ENCODE peak calls at places on chromosomes 3 and 15, in ten cellular contexts. M is psoas muscle, T is pancreas, N is cardiac muscle cell, F is uterus, I is Peyer's patch, Q is upper lobe of right lung, G is IMR-90, V is lower lobe of right lung, S is mesendoderm. H is an unnamed sample. For H3K4me1, the result is how much of the 10 kb centered on the place peaks cover.

GRCh38 chr3:110493752-110494151 is 577.9 kb upstream of the NECTIN3 start:
- DNase-seq in M (no peak), T (no peak), N (no peak), F (no peak), I (no peak), Q (no peak), G (no peak), V (no peak), S (no peak), H (no peak)

GRCh38 chr3:12303532-12303931 is 14.7 kb downstream of the PPARG start:
- DNase-seq in M (no peak), T (no peak), N (peak), F (no peak), I (no peak), Q (no peak), G (peak), V (no peak), S (no peak), H (no peak)

GRCh38 chr3:42180901-42181300 is 85.1 kb downstream of the CCK start:
- DNase-seq in M (no peak), T (no peak), N (no peak), F (no peak), I (no peak), Q (no peak), G (no peak), V (no peak), S (no peak), H (no peak)

GRCh38 chr3:58237940-58238681 is 519 bp downstream of the ABHD6 start:
- DNase-seq in M (peak), T (peak), N (no peak), F (peak), I (peak), Q (peak), G (peak), V (peak), S (peak), H (peak)

GRCh38 chr15:90412356-90413194 is 24.5 kb downstream of the IQGAP1 start:
- DNase-seq in M (no peak), T (no peak), N (peak), F (no peak), I (no peak), Q (no peak), G (peak), V (peak), S (peak), H (no peak)

GRCh38 chr3:88433572-88433971 is 283.8 kb downstream of the C3orf38 start:
- DNase-seq in M (no peak), T (no peak), N (no peak), F (no peak), I (no peak), Q (no peak), G (no peak), V (no peak), S (no peak), H (no peak)

GRCh38 chr15:100778831-100779288 is 100.8 kb upstream of the ALDH1A3 start:
- DNase-seq in M (no peak), T (no peak), N (no peak), F (peak), I (peak), Q (peak), G (no peak), V (no peak), S (no peak), H (peak)

GRCh38 chr3:39971450-39972081 is 162.2 kb downstream of the MYRIP start:
- DNase-seq in M (no peak), T (no peak), N (no peak), F (no peak), I (no peak), Q (no peak), G (no peak), V (no peak), S (no peak), H (no peak)

GRCh38 chr15:45594835-45595530 is 7.8 kb downstream of the BLOC1S6 start:
- DNase-seq in M (no peak), T (no peak), N (no peak), F (no peak), I (no peak), Q (no peak), G (no peak), V (no peak), S (no peak), H (no peak)

GRCh38 chr15:98865397-98866339 is 141.9 kb downstream of the PGPEP1L start:
- DNase-seq in M (peak), T (peak), N (peak), F (peak), I (peak), Q (peak), G (peak), V (peak), S (no peak), H (peak)

GRCh38 chr3:48565591-48566400 is 2.2 kb upstream of the UCN2 start:
- DNase-seq in M (no peak), T (no peak), N (peak), F (no peak), I (no peak), Q (no peak), G (peak), V (no peak), S (no peak), H (no peak)

GRCh38 chr15:65194826-65195541 is 9.8 kb upstream of the CLPX start:
- DNase-seq in M (peak), T (no peak), N (peak), F (peak), I (no peak), Q (no peak), G (no peak), V (no peak), S (no peak), H (no peak)

GRCh38 chr3:146948985-146949384 is 343.8 kb upstream of the PLSCR5 start:
- DNase-seq in M (no peak), T (no peak), N (no peak), F (no peak), I (no peak), Q (no peak), G (no peak), V (no peak), S (no peak), H (no peak)

GRCh38 chr15:68337826-68338225 is 60.3 kb downstream of the FEM1B start:
- DNase-seq in M (no peak), T (no peak), N (no peak), F (peak), I (no peak), Q (no peak), G (no peak), V (no peak), S (no peak), H (no peak)

GRCh38 chr3:19474169-19474568 is 325.9 kb downstream of the KCNH8 start:
- DNase-seq in M (no peak), T (no peak), N (no peak), F (no peak), I (no peak), Q (no peak), G (no peak), V (no peak), S (no peak), H (no peak)

GRCh38 chr3:134627831-134628230 is 23.0 kb downstream of the KY start:
- DNase-seq in M (no peak), T (no peak), N (peak), F (no peak), I (no peak), Q (no peak), G (peak), V (no peak), S (no peak), H (no peak)

GRCh38 chr15:82851981-82852511 is 42.6 kb downstream of the WHAMM start:
- DNase-seq in M (no peak), T (no peak), N (no peak), F (no peak), I (no peak), Q (no peak), G (peak), V (no peak), S (no peak), H (peak)

GRCh38 chr3:148737104-148737525 is 39.4 kb downstream of the AGTR1 start:
- DNase-seq in M (no peak), T (no peak), N (peak), F (peak), I (no peak), Q (no peak), G (peak), V (no peak), S (no peak), H (no peak)

GRCh38 chr15:44873103-44873502 is 83.4 kb upstream of the TERB2 start:
- DNase-seq in M (no peak), T (no peak), N (no peak), F (no peak), I (no peak), Q (no peak), G (no peak), V (no peak), S (no peak), H (no peak)

GRCh38 chr15:81256916-81257315 is 60.2 kb downstream of the IL16 start:
- DNase-seq in M (no peak), T (no peak), N (peak), F (no peak), I (no peak), Q (no peak), G (peak), V (no peak), S (peak), H (no peak)

GRCh38 chr3:150168694-150169093 is 198.0 kb upstream of the PFN2 start:
- DNase-seq in M (peak), T (peak), N (peak), F (peak), I (no peak), Q (no peak), G (peak), V (no peak), S (no peak), H (no peak)

GRCh38 chr3:134197681-134198261 is 52.9 kb downstream of the RYK start:
- DNase-seq in M (no peak), T (no peak), N (peak), F (no peak), I (no peak), Q (no peak), G (peak), V (no peak), S (peak), H (no peak)

GRCh38 chr3:178562143-178562868 is 26.1 kb downstream of the KCNMB2 start:
- DNase-seq in M (no peak), T (no peak), N (peak), F (no peak), I (no peak), Q (no peak), G (no peak), V (no peak), S (peak), H (no peak)

GRCh38 chr3:101325393-101326134 is 5.2 kb upstream of the IMPG2 start:
- DNase-seq in M (no peak), T (no peak), N (no peak), F (no peak), I (no peak), Q (no peak), G (no peak), V (no peak), S (no peak), H (no peak)

GRCh38 chr15:66369773-66370651 is 13.5 kb upstream of the TIPIN start:
- DNase-seq in M (no peak), T (no peak), N (peak), F (no peak), I (no peak), Q (no peak), G (peak), V (no peak), S (peak), H (no peak)

GRCh38 chr15:67825880-67826716 is 789 bp downstream of the SKOR1 start:
- DNase-seq in M (peak), T (no peak), N (no peak), F (no peak), I (peak), Q (no peak), G (no peak), V (no peak), S (no peak), H (no peak)

GRCh38 chr3:190319660-190320059 is 2.6 kb downstream of the CLDN1 start:
- DNase-seq in M (no peak), T (peak), N (no peak), F (no peak), I (no peak), Q (no peak), G (peak), V (no peak), S (no peak), H (no peak)

GRCh38 chr3:138941259-138941885 is 5.6 kb downstream of the FOXL2 start:
- DNase-seq in M (no peak), T (no peak), N (peak), F (no peak), I (peak), Q (no peak), G (peak), V (no peak), S (peak), H (no peak)

GRCh38 chr15:37166402-37166801 is 66.1 kb upstream of the MEIS2 start:
- DNase-seq in M (no peak), T (no peak), N (no peak), F (no peak), I (no peak), Q (no peak), G (no peak), V (no peak), S (no peak), H (no peak)

GRCh38 chr3:53145109-53146077 is 15.2 kb upstream of the RFT1 start:
- DNase-seq in M (no peak), T (peak), N (no peak), F (no peak), I (peak), Q (no peak), G (peak), V (no peak), S (no peak), H (no peak)

GRCh38 chr3:101809178-101810022 is 30.4 kb downstream of the NXPE3 start:
- DNase-seq in M (no peak), T (no peak), N (peak), F (no peak), I (no peak), Q (no peak), G (peak), V (no peak), S (peak), H (no peak)

GRCh38 chr3:152380048-152380447 is 111.3 kb downstream of the MBNL1 start:
- DNase-seq in M (no peak), T (no peak), N (peak), F (no peak), I (no peak), Q (no peak), G (no peak), V (no peak), S (no peak), H (no peak)
- H3K4me1 ChIP-seq in M (half or more), T (under half), N (under half), F (under half), I (under half), Q (half or more), G (under half), V (half or more), S (under half), H (half or more)

DNA sequence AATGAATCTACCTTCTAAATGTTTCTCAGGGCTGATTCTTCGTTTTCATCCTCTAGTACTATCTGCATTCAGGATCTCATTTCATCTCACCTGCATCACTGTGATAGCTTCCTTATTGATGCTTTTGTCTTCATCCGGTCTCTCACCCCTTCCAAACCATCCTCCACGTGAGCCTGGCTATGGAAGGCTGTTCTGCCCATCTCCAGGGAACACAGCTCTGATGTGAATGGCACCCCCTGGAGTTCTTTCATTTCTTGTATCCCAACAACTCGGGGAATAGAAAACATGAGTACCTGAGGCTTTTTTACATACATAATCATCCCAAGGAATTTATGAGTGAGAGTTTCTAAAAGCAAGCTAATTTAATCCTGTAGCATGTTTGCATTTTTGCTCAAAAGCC is 8.8 kb upstream of the DPPA4 start:
- DNase-seq in M (no peak), T (no peak), N (no peak), F (no peak), I (no peak), Q (no peak), G (no peak), V (no peak), S (peak), H (no peak)
- H3K4me3 ChIP-seq in M (no peak), T (no peak), N (no peak), F (no peak), I (no peak), Q (no peak), G (no peak), V (no peak), S (no peak), H (no peak)

DNA sequence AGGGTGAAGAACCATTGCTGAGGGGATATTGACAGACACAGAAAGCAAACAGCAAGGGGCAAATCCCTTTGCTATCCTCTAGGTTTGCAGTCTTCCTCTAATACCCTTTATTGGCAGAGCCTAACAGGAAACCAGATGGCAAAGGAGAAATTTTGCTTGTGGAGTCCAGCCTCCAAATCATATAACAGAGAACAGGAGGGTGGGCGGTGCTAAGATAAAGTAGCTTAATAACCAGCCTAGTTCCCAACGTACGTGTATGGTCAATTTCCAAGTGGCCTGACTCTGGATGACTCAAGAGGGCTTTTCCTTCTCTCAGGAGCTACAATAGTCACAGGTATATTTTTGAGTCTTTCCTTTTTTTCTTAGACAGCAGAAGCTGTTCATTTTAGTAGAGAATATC is 404.5 kb downstream of the PDCD6IP start:
- DNase-seq in M (no peak), T (no peak), N (no peak), F (no peak), I (no peak), Q (no peak), G (no peak), V (no peak), S (no peak), H (no peak)
- H3K4me1 ChIP-seq in M (under half), T (under half), N (under half), F (under half), I (under half), Q (under half), G (under half), V (under half), S (under half), H (under half)

GRCh38 chr3:185744997-185745843 is 79.6 kb downstream of the IGF2BP2 start:
- DNase-seq in M (no peak), T (no peak), N (peak), F (no peak), I (no peak), Q (no peak), G (peak), V (no peak), S (no peak), H (no peak)
- H3K4me3 ChIP-seq in M (no peak), T (no peak), N (no peak), F (no peak), I (no peak), Q (no peak), G (no peak), V (no peak), S (no peak), H (no peak)

GRCh38 chr3:38170722-38171121 is 5.4 kb downstream of the OXSR1 start:
- DNase-seq in M (no peak), T (no peak), N (no peak), F (no peak), I (no peak), Q (no peak), G (no peak), V (no peak), S (no peak), H (no peak)
- H3K4me1 ChIP-seq in M (under half), T (under half), N (under half), F (under half), I (under half), Q (under half), G (under half), V (under half), S (under half), H (under half)

GRCh38 chr15:70701891-70702568 is 61.3 kb downstream of the UACA start:
- DNase-seq in M (peak), T (no peak), N (peak), F (no peak), I (no peak), Q (no peak), G (peak), V (no peak), S (peak), H (no peak)
- H3K4me3 ChIP-seq in M (peak), T (no peak), N (peak), F (peak), I (no peak), Q (peak), G (peak), V (peak), S (no peak), H (peak)

H was measured in suprapubic skin.